ENCODE peak calls at places on chromosome 20, in eight cellular contexts. K is prostate gland, D is mammary epithelial cell, H is lung, R is keratinocyte, P is dorsolateral prefrontal cortex, G is GM23248, O is hepatocyte. M is an unnamed sample. For H3K27me3, the result is how much of the 10 kb centered on the place peaks cover.

GRCh38 chr20:17605131-17605660 is 35.3 kb downstream of the DSTN start:
- DNase-seq in K (no peak), D (no peak), H (no peak), R (no peak), P (no peak), G (no peak), O (no peak), M (peak)

GRCh38 chr20:9981834-9982233 is 53.0 kb upstream of the ANKEF1 start:
- DNase-seq in K (no peak), D (no peak), H (no peak), R (no peak), P (no peak), G (no peak), O (peak), M (no peak)

GRCh38 chr20:23132293-23132929 is 46.3 kb upstream of the CD93 start:
- DNase-seq in K (no peak), D (no peak), H (no peak), R (no peak), P (no peak), G (no peak), O (peak), M (no peak)

GRCh38 chr20:32149566-32150170 is 40.2 kb downstream of the TM9SF4 start:
- DNase-seq in K (no peak), D (no peak), H (no peak), R (no peak), P (no peak), G (no peak), O (no peak), M (no peak)

GRCh38 chr20:57802877-57803717 is 93.3 kb upstream of the PMEPA1 start:
- DNase-seq in K (no peak), D (no peak), H (no peak), R (no peak), P (no peak), G (peak), O (no peak), M (no peak)

GRCh38 chr20:46512943-46513844 is at the start of gene ZNF334:
- DNase-seq in K (peak), D (peak), H (peak), R (no peak), P (peak), G (peak), O (peak), M (peak)

GRCh38 chr20:62069741-62070216 is 4.1 kb upstream of the TAF4 start:
- DNase-seq in K (no peak), D (no peak), H (no peak), R (no peak), P (peak), G (peak), O (peak), M (no peak)

GRCh38 chr20:37337208-37337955 is 8.6 kb upstream of the SRC start:
- DNase-seq in K (no peak), D (no peak), H (no peak), R (no peak), P (no peak), G (no peak), O (no peak), M (no peak)

GRCh38 chr20:7362601-7363000 is 577.7 kb downstream of the HAO1 start:
- DNase-seq in K (no peak), D (no peak), H (no peak), R (no peak), P (no peak), G (no peak), O (no peak), M (no peak)

GRCh38 chr20:22690000-22690399 is 105.6 kb upstream of the FOXA2 start:
- DNase-seq in K (no peak), D (no peak), H (no peak), R (no peak), P (no peak), G (no peak), O (no peak), M (no peak)

GRCh38 chr20:53578492-53579222 is 15.0 kb downstream of the ZNF217 start:
- DNase-seq in K (peak), D (peak), H (peak), R (no peak), P (peak), G (peak), O (peak), M (no peak)

GRCh38 chr20:59696476-59696875 is 92.1 kb downstream of the PHACTR3 start:
- DNase-seq in K (no peak), D (no peak), H (no peak), R (no peak), P (no peak), G (no peak), O (no peak), M (no peak)

GRCh38 chr20:46576774-46577395 is 26.4 kb upstream of the OCSTAMP start:
- DNase-seq in K (no peak), D (no peak), H (no peak), R (no peak), P (no peak), G (no peak), O (no peak), M (no peak)

GRCh38 chr20:34581341-34582189 is 23.0 kb downstream of the MAP1LC3A start:
- DNase-seq in K (no peak), D (no peak), H (no peak), R (no peak), P (no peak), G (peak), O (peak), M (no peak)

GRCh38 chr20:48703107-48703506 is 124.7 kb downstream of the PREX1 start:
- DNase-seq in K (no peak), D (no peak), H (no peak), R (no peak), P (peak), G (no peak), O (no peak), M (no peak)
- H3K27ac ChIP-seq in K (no peak), D (no peak), H (peak), R (no peak), P (peak), G (no peak), O (no peak), M (no peak)

GRCh38 chr20:44344723-44345122 is 7.9 kb downstream of the R3HDML start:
- DNase-seq in K (no peak), D (no peak), H (no peak), R (no peak), P (no peak), G (no peak), O (no peak), M (no peak)

GRCh38 chr20:44348168-44348659 is 7.3 kb upstream of the HNF4A start:
- DNase-seq in K (no peak), D (no peak), H (no peak), R (no peak), P (no peak), G (no peak), O (no peak), M (no peak)

GRCh38 chr20:44342240-44342639 is 5.4 kb downstream of the R3HDML start:
- DNase-seq in K (no peak), D (no peak), H (no peak), R (no peak), P (no peak), G (peak), O (no peak), M (peak)

GRCh38 chr20:44343162-44343675 is 6.4 kb downstream of the R3HDML start:
- DNase-seq in K (no peak), D (no peak), H (no peak), R (no peak), P (no peak), G (no peak), O (no peak), M (no peak)

DNA sequence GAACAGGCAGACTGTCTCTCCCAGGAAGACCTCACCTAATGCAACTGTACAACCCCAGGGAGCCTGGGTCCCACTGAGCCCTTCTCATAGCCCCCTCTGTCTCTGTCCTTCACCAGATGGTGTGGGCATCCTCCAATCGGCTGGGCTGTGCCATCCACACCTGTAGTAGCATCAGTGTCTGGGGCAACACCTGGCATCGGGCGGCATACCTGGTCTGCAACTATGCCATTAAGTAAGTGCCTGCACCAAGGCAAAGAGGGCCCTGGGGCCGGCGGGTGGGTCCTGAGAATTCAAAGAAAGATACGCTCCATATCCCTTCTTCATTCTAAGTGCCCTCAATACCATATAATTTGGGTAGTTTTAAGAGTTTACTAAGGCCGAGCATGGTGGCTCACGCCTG is 8.3 kb downstream of the R3HDML start:
- DNase-seq in K (no peak), D (no peak), H (no peak), R (no peak), P (no peak), G (no peak), O (no peak), M (no peak)
- H3K4me3 ChIP-seq in K (no peak), D (no peak), H (no peak), R (no peak), P (no peak), G (no peak), O (no peak), M (no peak)

DNA sequence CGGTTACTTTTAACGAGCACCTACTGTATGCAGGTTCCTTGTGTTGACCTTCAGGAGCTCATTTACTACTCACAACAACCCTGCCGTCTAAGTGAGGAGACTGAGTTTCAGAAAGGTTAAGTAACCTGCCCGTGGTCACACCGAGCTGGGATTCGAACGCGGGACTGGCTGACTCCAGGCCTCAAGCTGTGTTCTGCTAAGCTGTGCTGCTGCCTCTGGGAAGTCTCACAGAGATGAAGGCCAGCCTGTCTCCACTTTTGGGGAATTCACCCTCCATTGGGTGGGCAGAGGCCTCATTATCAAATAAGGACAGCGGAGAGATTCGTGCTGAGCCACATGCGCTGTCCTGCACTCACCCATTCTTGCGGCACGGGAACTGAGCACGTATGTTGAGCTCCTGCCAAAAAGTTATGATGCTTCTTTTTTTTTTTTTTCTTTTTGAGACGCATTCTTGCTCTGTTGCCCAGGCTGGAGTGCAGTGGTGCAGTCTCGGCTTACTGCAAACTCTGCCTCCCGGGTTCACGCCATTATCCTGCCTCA is 25.9 kb upstream of the MYT1 start:
- DNase-seq in K (no peak), D (no peak), H (no peak), R (no peak), P (no peak), G (no peak), O (no peak), M (no peak)
- H3K27me3 ChIP-seq in K (under half), D (under half), H (under half), R (under half), P (under half), G (under half), O (under half), M (under half)

GRCh38 chr20:40510622-40511021 is 178.4 kb downstream of the MAFB start:
- DNase-seq in K (no peak), D (no peak), H (no peak), R (no peak), P (no peak), G (no peak), O (no peak), M (no peak)

GRCh38 chr20:40513010-40513409 is 176.0 kb downstream of the MAFB start:
- DNase-seq in K (no peak), D (no peak), H (no peak), R (no peak), P (no peak), G (peak), O (no peak), M (no peak)

GRCh38 chr20:40508821-40509220 is 180.2 kb downstream of the MAFB start:
- DNase-seq in K (no peak), D (no peak), H (no peak), R (no peak), P (no peak), G (peak), O (no peak), M (no peak)

GRCh38 chr20:40512567-40512966 is 176.5 kb downstream of the MAFB start:
- DNase-seq in K (no peak), D (no peak), H (no peak), R (no peak), P (no peak), G (no peak), O (no peak), M (no peak)

GRCh38 chr20:40511478-40511877 is 177.6 kb downstream of the MAFB start:
- DNase-seq in K (peak), D (peak), H (no peak), R (no peak), P (no peak), G (peak), O (no peak), M (peak)
- H3K27ac ChIP-seq in K (no peak), D (no peak), H (no peak), R (no peak), P (no peak), G (peak), O (no peak), M (no peak)

GRCh38 chr20:56628015-56628872 is 862 bp upstream of the TFAP2C start:
- DNase-seq in K (no peak), D (no peak), H (no peak), R (no peak), P (no peak), G (peak), O (peak), M (no peak)
- H3K4me3 ChIP-seq in K (peak), D (peak), H (no peak), R (peak), P (peak), G (peak), O (no peak), M (no peak)

GRCh38 chr20:12229891-12230290 is 312.2 kb downstream of the BTBD3 start:
- DNase-seq in K (no peak), D (no peak), H (no peak), R (no peak), P (no peak), G (no peak), O (no peak), M (no peak)
- H3K27me3 ChIP-seq in K (under half), D (under half), H (under half), R (under half), P (under half), G (under half), O (under half), M (under half)

M was measured in right lobe of liver.